ENCODE peak calls at places on chromosomes 12 and 14, in seven cellular contexts. One of them, this sample, is unnamed.

GRCh38 chr12:46461459-46461858 is 88.9 kb upstream of the SLC38A2 start:
- DNase-seq in WERI-Rb-1: no peak
- DNase-seq in H1: no peak
- DNase-seq in Caco-2: no peak
- DNase-seq in astrocyte of the spinal cord: no peak
- DNase-seq in GM23338: no peak
- DNase-seq in dorsolateral prefrontal cortex: no peak
- DNase-seq in this sample: no peak

GRCh38 chr14:31568151-31568550 is 6.9 kb downstream of the NUBPL start:
- DNase-seq in WERI-Rb-1: no peak
- DNase-seq in H1: no peak
- DNase-seq in Caco-2: no peak
- DNase-seq in astrocyte of the spinal cord: peak
- DNase-seq in GM23338: no peak
- DNase-seq in dorsolateral prefrontal cortex: no peak
- DNase-seq in this sample: no peak

GRCh38 chr12:64083285-64084210 is 138.5 kb downstream of the KICS2 start:
- DNase-seq in WERI-Rb-1: no peak
- DNase-seq in H1: no peak
- DNase-seq in Caco-2: no peak
- DNase-seq in astrocyte of the spinal cord: peak
- DNase-seq in GM23338: no peak
- DNase-seq in dorsolateral prefrontal cortex: peak
- DNase-seq in this sample: peak

GRCh38 chr12:119448737-119449136 is 114.2 kb downstream of the CCDC60 start:
- DNase-seq in WERI-Rb-1: no peak
- DNase-seq in H1: no peak
- DNase-seq in Caco-2: no peak
- DNase-seq in astrocyte of the spinal cord: no peak
- DNase-seq in GM23338: no peak
- DNase-seq in dorsolateral prefrontal cortex: no peak
- DNase-seq in this sample: peak

GRCh38 chr12:120713861-120714482 is 3.7 kb downstream of the UNC119B start:
- DNase-seq in WERI-Rb-1: peak
- DNase-seq in H1: no peak
- DNase-seq in Caco-2: peak
- DNase-seq in astrocyte of the spinal cord: peak
- DNase-seq in GM23338: peak
- DNase-seq in dorsolateral prefrontal cortex: peak
- DNase-seq in this sample: peak

GRCh38 chr12:105377077-105377476 is 46.6 kb downstream of the C12orf75 start:
- DNase-seq in WERI-Rb-1: no peak
- DNase-seq in H1: no peak
- DNase-seq in Caco-2: no peak
- DNase-seq in astrocyte of the spinal cord: no peak
- DNase-seq in GM23338: no peak
- DNase-seq in dorsolateral prefrontal cortex: no peak
- DNase-seq in this sample: no peak

GRCh38 chr12:44873898-44874297 is 2.2 kb downstream of the NELL2 start:
- DNase-seq in WERI-Rb-1: no peak
- DNase-seq in H1: no peak
- DNase-seq in Caco-2: no peak
- DNase-seq in astrocyte of the spinal cord: peak
- DNase-seq in GM23338: peak
- DNase-seq in dorsolateral prefrontal cortex: no peak
- DNase-seq in this sample: no peak

GRCh38 chr14:90355540-90356518 is 24.1 kb upstream of the NRDE2 start:
- DNase-seq in WERI-Rb-1: peak
- DNase-seq in H1: no peak
- DNase-seq in Caco-2: no peak
- DNase-seq in astrocyte of the spinal cord: no peak
- DNase-seq in GM23338: no peak
- DNase-seq in dorsolateral prefrontal cortex: no peak
- DNase-seq in this sample: peak

GRCh38 chr12:46462641-46463355 is 90.2 kb upstream of the SLC38A2 start:
- DNase-seq in WERI-Rb-1: no peak
- DNase-seq in H1: no peak
- DNase-seq in Caco-2: no peak
- DNase-seq in astrocyte of the spinal cord: no peak
- DNase-seq in GM23338: no peak
- DNase-seq in dorsolateral prefrontal cortex: no peak
- DNase-seq in this sample: no peak

GRCh38 chr12:132259872-132260695 is 69.3 kb downstream of the GALNT9 start:
- DNase-seq in WERI-Rb-1: no peak
- DNase-seq in H1: no peak
- DNase-seq in Caco-2: no peak
- DNase-seq in astrocyte of the spinal cord: no peak
- DNase-seq in GM23338: no peak
- DNase-seq in dorsolateral prefrontal cortex: no peak
- DNase-seq in this sample: no peak

GRCh38 chr12:45034861-45035265 is 16.0 kb downstream of the DBX2 start:
- DNase-seq in WERI-Rb-1: no peak
- DNase-seq in H1: no peak
- DNase-seq in Caco-2: no peak
- DNase-seq in astrocyte of the spinal cord: no peak
- DNase-seq in GM23338: peak
- DNase-seq in dorsolateral prefrontal cortex: no peak
- DNase-seq in this sample: no peak

GRCh38 chr12:11959117-11959823 is 111.5 kb upstream of the BCL2L14 start:
- DNase-seq in WERI-Rb-1: no peak
- DNase-seq in H1: no peak
- DNase-seq in Caco-2: no peak
- DNase-seq in astrocyte of the spinal cord: no peak
- DNase-seq in GM23338: no peak
- DNase-seq in dorsolateral prefrontal cortex: no peak
- DNase-seq in this sample: peak

GRCh38 chr14:99907761-99908652 is 114.8 kb downstream of the EML1 start:
- DNase-seq in WERI-Rb-1: peak
- DNase-seq in H1: no peak
- DNase-seq in Caco-2: no peak
- DNase-seq in astrocyte of the spinal cord: no peak
- DNase-seq in GM23338: no peak
- DNase-seq in dorsolateral prefrontal cortex: no peak
- DNase-seq in this sample: no peak

GRCh38 chr12:34163443-34163842 is 141.1 kb downstream of the ALG10 start:
- DNase-seq in WERI-Rb-1: no peak
- DNase-seq in H1: no peak
- DNase-seq in Caco-2: no peak
- DNase-seq in astrocyte of the spinal cord: no peak
- DNase-seq in GM23338: no peak
- DNase-seq in dorsolateral prefrontal cortex: no peak
- DNase-seq in this sample: peak

GRCh38 chr14:67500981-67501380 is 12.5 kb upstream of the TMEM229B start:
- DNase-seq in WERI-Rb-1: no peak
- DNase-seq in H1: no peak
- DNase-seq in Caco-2: no peak
- DNase-seq in astrocyte of the spinal cord: no peak
- DNase-seq in GM23338: no peak
- DNase-seq in dorsolateral prefrontal cortex: no peak
- DNase-seq in this sample: peak

GRCh38 chr14:56808314-56809201 is 1.7 kb downstream of the OTX2 start:
- DNase-seq in WERI-Rb-1: peak
- DNase-seq in H1: no peak
- DNase-seq in Caco-2: no peak
- DNase-seq in astrocyte of the spinal cord: no peak
- DNase-seq in GM23338: peak
- DNase-seq in dorsolateral prefrontal cortex: peak
- DNase-seq in this sample: no peak

GRCh38 chr14:56805201-56805991 is 4.9 kb downstream of the OTX2 start:
- DNase-seq in WERI-Rb-1: peak
- DNase-seq in H1: no peak
- DNase-seq in Caco-2: no peak
- DNase-seq in astrocyte of the spinal cord: no peak
- DNase-seq in GM23338: peak
- DNase-seq in dorsolateral prefrontal cortex: no peak
- DNase-seq in this sample: no peak

GRCh38 chr14:56809262-56810215 is 740 bp downstream of the OTX2 start:
- DNase-seq in WERI-Rb-1: peak
- DNase-seq in H1: no peak
- DNase-seq in Caco-2: no peak
- DNase-seq in astrocyte of the spinal cord: no peak
- DNase-seq in GM23338: peak
- DNase-seq in dorsolateral prefrontal cortex: peak
- DNase-seq in this sample: no peak

GRCh38 chr14:56805992-56806737 is 4.1 kb downstream of the OTX2 start:
- DNase-seq in WERI-Rb-1: peak
- DNase-seq in H1: no peak
- DNase-seq in Caco-2: no peak
- DNase-seq in astrocyte of the spinal cord: no peak
- DNase-seq in GM23338: peak
- DNase-seq in dorsolateral prefrontal cortex: no peak
- DNase-seq in this sample: no peak

DNA sequence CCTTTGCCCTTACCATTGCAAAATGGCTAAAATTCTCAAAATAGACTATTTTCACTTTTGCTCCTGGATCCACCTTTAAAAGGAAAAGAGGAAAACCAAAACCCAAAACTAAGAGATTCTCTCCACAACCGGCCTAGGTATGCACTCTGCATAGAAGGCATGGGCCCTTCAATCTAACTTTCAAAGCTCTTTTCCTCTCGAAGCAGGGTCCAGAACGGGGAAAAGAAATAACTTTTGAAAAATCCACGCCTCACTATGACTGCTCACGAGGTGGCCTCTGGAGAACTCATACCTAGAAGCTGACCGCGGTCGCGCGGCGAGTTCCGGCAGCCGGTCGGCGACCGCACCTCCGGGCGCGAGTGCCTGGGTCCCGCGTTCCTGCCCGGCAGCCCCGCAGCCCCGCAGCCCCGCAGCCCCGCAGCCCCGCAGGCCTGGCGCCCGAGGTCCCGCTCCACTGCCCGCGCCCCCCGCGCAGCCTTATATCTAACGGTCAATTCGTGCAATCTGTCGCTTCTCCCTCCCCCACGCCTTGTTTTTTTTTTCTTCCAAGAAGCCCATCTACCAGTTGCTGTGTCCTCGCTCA is 2.6 kb downstream of the OTX2 start:
- DNase-seq in WERI-Rb-1: peak
- DNase-seq in H1: no peak
- DNase-seq in Caco-2: no peak
- DNase-seq in astrocyte of the spinal cord: no peak
- DNase-seq in GM23338: peak
- DNase-seq in dorsolateral prefrontal cortex: peak
- DNase-seq in this sample: no peak
- H3K4me3 ChIP-seq in WERI-Rb-1: peak
- H3K4me3 ChIP-seq in H1: peak
- H3K4me3 ChIP-seq in Caco-2: no peak
- H3K4me3 ChIP-seq in astrocyte of the spinal cord: no peak
- H3K4me3 ChIP-seq in GM23338: peak
- H3K4me3 ChIP-seq in dorsolateral prefrontal cortex: peak
- H3K4me3 ChIP-seq in this sample: no peak

DNA sequence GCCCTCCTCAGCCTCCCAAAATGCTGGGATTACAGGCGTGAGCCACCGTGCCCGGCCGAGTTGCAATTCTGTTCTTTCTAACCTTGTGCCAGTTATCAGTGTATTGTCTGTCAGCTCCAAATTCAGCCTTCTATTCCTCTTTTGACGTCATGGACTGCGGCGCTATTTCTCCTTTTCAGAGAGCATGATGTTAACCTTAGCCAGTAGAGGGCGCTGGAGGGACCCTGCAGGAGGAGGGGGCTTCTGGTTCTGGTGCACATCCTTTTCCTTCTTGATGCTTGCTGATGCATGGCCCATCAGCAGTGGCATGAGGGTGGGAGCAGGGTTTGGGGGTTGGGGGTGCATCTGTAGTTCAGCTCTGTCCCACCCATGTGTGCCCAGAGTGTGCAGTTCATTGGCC is 179.3 kb upstream of the RMST start:
- DNase-seq in WERI-Rb-1: peak
- DNase-seq in H1: no peak
- DNase-seq in Caco-2: no peak
- DNase-seq in astrocyte of the spinal cord: no peak
- DNase-seq in GM23338: peak
- DNase-seq in dorsolateral prefrontal cortex: no peak
- DNase-seq in this sample: no peak
- TF ChIP-seq CTCF in WERI-Rb-1: peak
- TF ChIP-seq CTCF in H1: peak
- TF ChIP-seq CTCF in Caco-2: peak
- TF ChIP-seq CTCF in astrocyte of the spinal cord: no peak
- TF ChIP-seq CTCF in GM23338: peak
- TF ChIP-seq CTCF in dorsolateral prefrontal cortex: no peak
- TF ChIP-seq CTCF in this sample: peak

DNA sequence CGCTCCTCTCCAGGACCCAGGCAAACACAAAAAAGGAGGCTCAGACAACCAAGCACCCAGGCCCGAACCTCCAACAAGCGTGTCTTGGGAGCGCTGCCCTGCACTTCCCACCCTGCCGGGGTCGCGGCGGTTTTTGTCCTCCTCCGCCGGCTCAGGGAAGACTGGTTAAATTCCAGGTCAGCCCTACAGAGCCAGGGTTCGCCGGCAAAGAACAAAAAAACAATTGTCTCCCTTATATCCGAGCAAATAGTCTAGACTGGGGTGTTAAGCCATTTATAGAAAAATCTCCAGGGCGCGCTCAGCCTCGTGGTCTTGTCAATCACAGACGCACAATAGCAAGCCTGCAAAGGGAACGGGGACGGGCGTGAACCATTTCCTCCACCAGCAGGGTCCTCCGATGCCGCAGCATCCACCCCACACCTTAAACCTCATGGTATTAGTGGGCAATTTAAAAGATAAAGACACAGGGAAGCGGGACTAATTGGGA is 46.9 kb downstream of the BCAT1 start:
- DNase-seq in WERI-Rb-1: no peak
- DNase-seq in H1: no peak
- DNase-seq in Caco-2: no peak
- DNase-seq in astrocyte of the spinal cord: peak
- DNase-seq in GM23338: peak
- DNase-seq in dorsolateral prefrontal cortex: peak
- DNase-seq in this sample: no peak
- H3K4me3 ChIP-seq in WERI-Rb-1: no peak
- H3K4me3 ChIP-seq in H1: peak
- H3K4me3 ChIP-seq in Caco-2: no peak
- H3K4me3 ChIP-seq in astrocyte of the spinal cord: peak
- H3K4me3 ChIP-seq in GM23338: peak
- H3K4me3 ChIP-seq in dorsolateral prefrontal cortex: peak
- H3K4me3 ChIP-seq in this sample: peak

GRCh38 chr14:69106451-69106850 is 46.5 kb downstream of the DCAF5 start:
- DNase-seq in WERI-Rb-1: no peak
- DNase-seq in H1: no peak
- DNase-seq in Caco-2: no peak
- DNase-seq in astrocyte of the spinal cord: no peak
- DNase-seq in GM23338: no peak
- DNase-seq in dorsolateral prefrontal cortex: no peak
- DNase-seq in this sample: no peak

GRCh38 chr14:69097974-69098373 is 54.9 kb downstream of the DCAF5 start:
- DNase-seq in WERI-Rb-1: no peak
- DNase-seq in H1: no peak
- DNase-seq in Caco-2: no peak
- DNase-seq in astrocyte of the spinal cord: no peak
- DNase-seq in GM23338: peak
- DNase-seq in dorsolateral prefrontal cortex: no peak
- DNase-seq in this sample: no peak

GRCh38 chr14:69096766-69097475 is 56.0 kb downstream of the DCAF5 start:
- DNase-seq in WERI-Rb-1: no peak
- DNase-seq in H1: no peak
- DNase-seq in Caco-2: no peak
- DNase-seq in astrocyte of the spinal cord: peak
- DNase-seq in GM23338: peak
- DNase-seq in dorsolateral prefrontal cortex: no peak
- DNase-seq in this sample: no peak

GRCh38 chr14:69105326-69105725 is 47.6 kb downstream of the DCAF5 start:
- DNase-seq in WERI-Rb-1: no peak
- DNase-seq in H1: no peak
- DNase-seq in Caco-2: no peak
- DNase-seq in astrocyte of the spinal cord: peak
- DNase-seq in GM23338: no peak
- DNase-seq in dorsolateral prefrontal cortex: no peak
- DNase-seq in this sample: peak

GRCh38 chr14:69101331-69101826 is 51.5 kb downstream of the DCAF5 start:
- DNase-seq in WERI-Rb-1: no peak
- DNase-seq in H1: no peak
- DNase-seq in Caco-2: no peak
- DNase-seq in astrocyte of the spinal cord: peak
- DNase-seq in GM23338: peak
- DNase-seq in dorsolateral prefrontal cortex: no peak
- DNase-seq in this sample: peak
- TF ChIP-seq CTCF in WERI-Rb-1: peak
- TF ChIP-seq CTCF in H1: no peak
- TF ChIP-seq CTCF in Caco-2: peak
- TF ChIP-seq CTCF in astrocyte of the spinal cord: peak
- TF ChIP-seq CTCF in GM23338: peak
- TF ChIP-seq CTCF in dorsolateral prefrontal cortex: peak
- TF ChIP-seq CTCF in this sample: peak

This sample was measured in bronchial epithelial cell.